ENCODE peak calls at places on chromosomes 4 and X, in six cellular contexts. O, T, M, C, R and F are unnamed samples.

GRCh38 chrX:84441143-84441542 is 61.1 kb downstream of the HDX start:
- DNase-seq in O (peak), T (no peak), M (no peak), C (no peak), R (no peak), F (no peak)

GRCh38 chrX:143437439-143437838 is 79.8 kb downstream of the SPANXN3 start:
- DNase-seq in O (no peak), T (peak), M (no peak), C (no peak), R (no peak), F (no peak)

GRCh38 chrX:22534643-22535042 is 261.9 kb downstream of the CBLL2 start:
- DNase-seq in O (peak), T (no peak), M (peak), C (no peak), R (no peak), F (no peak)

GRCh38 chr4:65665951-65666523 is 4.3 kb downstream of the EPHA5 start:
- DNase-seq in O (no peak), T (no peak), M (peak), C (no peak), R (no peak), F (no peak)

GRCh38 chr4:37388672-37389368 is 144.3 kb downstream of the NWD2 start:
- DNase-seq in O (no peak), T (no peak), M (no peak), C (no peak), R (no peak), F (no peak)

GRCh38 chr4:17468638-17469221 is 43.2 kb downstream of the QDPR start:
- DNase-seq in O (peak), T (peak), M (peak), C (peak), R (no peak), F (peak)

GRCh38 chrX:11499076-11500044 is 166.4 kb downstream of the ARHGAP6 start:
- DNase-seq in O (peak), T (peak), M (peak), C (no peak), R (no peak), F (no peak)

GRCh38 chr4:63620271-63620670 is 789.0 kb downstream of the TECRL start:
- DNase-seq in O (no peak), T (no peak), M (no peak), C (no peak), R (no peak), F (no peak)

GRCh38 chr4:7187691-7188090 is 4.6 kb upstream of the SORCS2 start:
- DNase-seq in O (no peak), T (no peak), M (no peak), C (no peak), R (no peak), F (no peak)

GRCh38 chr4:3122081-3122563 is 47.6 kb downstream of the HTT start:
- DNase-seq in O (peak), T (no peak), M (peak), C (no peak), R (no peak), F (no peak)

GRCh38 chrX:107445146-107445545 is 4.3 kb upstream of the FRMPD3 start:
- DNase-seq in O (no peak), T (no peak), M (no peak), C (no peak), R (no peak), F (no peak)

GRCh38 chrX:136170109-136170800 is 22.9 kb downstream of the FHL1 start:
- DNase-seq in O (peak), T (no peak), M (no peak), C (no peak), R (no peak), F (no peak)

GRCh38 chr4:107130157-107130556 is 94.0 kb upstream of the DKK2 start:
- DNase-seq in O (no peak), T (no peak), M (no peak), C (no peak), R (no peak), F (no peak)

GRCh38 chrX:45628041-45628440 is 427.4 kb upstream of the DIPK2B start:
- DNase-seq in O (peak), T (no peak), M (no peak), C (no peak), R (no peak), F (no peak)

GRCh38 chr4:182189107-182189878 is 53.9 kb upstream of the TENM3 start:
- DNase-seq in O (peak), T (no peak), M (peak), C (no peak), R (no peak), F (no peak)

GRCh38 chrX:115030635-115031034 is 13.2 kb upstream of the IL13RA2 start:
- DNase-seq in O (no peak), T (peak), M (no peak), C (no peak), R (no peak), F (no peak)

GRCh38 chr4:140315970-140316369 is 57.5 kb upstream of the SCOC start:
- DNase-seq in O (no peak), T (no peak), M (no peak), C (no peak), R (no peak), F (no peak)

GRCh38 chr4:23782778-23783455 is 106.9 kb downstream of the PPARGC1A start:
- DNase-seq in O (peak), T (no peak), M (no peak), C (no peak), R (no peak), F (no peak)

GRCh38 chrX:1717326-1717725 is 102.5 kb downstream of the ASMT start:
- DNase-seq in O (no peak), T (no peak), M (no peak), C (no peak), R (no peak), F (no peak)

GRCh38 chrX:125713633-125714032 is 394.0 kb downstream of the TEX13C start:
- DNase-seq in O (no peak), T (no peak), M (no peak), C (no peak), R (no peak), F (no peak)

GRCh38 chr4:40321671-40322131 is 13.4 kb upstream of the CHRNA9 start:
- DNase-seq in O (peak), T (no peak), M (no peak), C (no peak), R (no peak), F (no peak)

GRCh38 chr4:57110635-57111546 is 706 bp upstream of the IGFBP7 start:
- DNase-seq in O (peak), T (peak), M (peak), C (peak), R (peak), F (peak)

GRCh38 chrX:110139172-110139571 is 136.3 kb downstream of the TMEM164 start:
- DNase-seq in O (no peak), T (no peak), M (no peak), C (no peak), R (no peak), F (no peak)

GRCh38 chrX:110087485-110088356 is 84.8 kb downstream of the TMEM164 start:
- DNase-seq in O (peak), T (no peak), M (peak), C (no peak), R (no peak), F (no peak)

GRCh38 chrX:153055827-153056748 is at the start of gene PNMA3:
- DNase-seq in O (no peak), T (no peak), M (no peak), C (no peak), R (no peak), F (no peak)

GRCh38 chrX:114798902-114799301 is 215.0 kb downstream of the HTR2C start:
- DNase-seq in O (peak), T (no peak), M (no peak), C (no peak), R (no peak), F (no peak)

GRCh38 chr4:181690498-181690897 is 552.7 kb upstream of the TENM3 start:
- DNase-seq in O (no peak), T (no peak), M (no peak), C (no peak), R (no peak), F (no peak)

GRCh38 chr4:23966720-23967119 is 76.9 kb upstream of the PPARGC1A start:
- DNase-seq in O (peak), T (no peak), M (no peak), C (no peak), R (no peak), F (no peak)

GRCh38 chr4:77877167-77877566 is 14.5 kb downstream of the MRPL1 start:
- DNase-seq in O (no peak), T (no peak), M (no peak), C (no peak), R (no peak), F (no peak)

GRCh38 chr4:8591626-8592365 is 769 bp upstream of the CPZ start:
- DNase-seq in O (no peak), T (no peak), M (no peak), C (no peak), R (no peak), F (no peak)

GRCh38 chrX:15465896-15466651 is 27.1 kb downstream of the PIR start:
- DNase-seq in O (peak), T (peak), M (no peak), C (no peak), R (no peak), F (no peak)

GRCh38 chr4:106149911-106150310 is 166.1 kb downstream of the TBCK start:
- DNase-seq in O (no peak), T (no peak), M (no peak), C (no peak), R (no peak), F (no peak)

GRCh38 chrX:118254611-118255010 is 91.3 kb upstream of the WDR44 start:
- DNase-seq in O (peak), T (peak), M (peak), C (peak), R (peak), F (peak)

GRCh38 chrX:11472381-11472780 is 179.2 kb downstream of the AMELX start:
- DNase-seq in O (no peak), T (no peak), M (no peak), C (no peak), R (no peak), F (no peak)

GRCh38 chr4:74612837-74613236 is 167.9 kb downstream of the AREG start:
- DNase-seq in O (no peak), T (no peak), M (peak), C (no peak), R (no peak), F (no peak)

GRCh38 chrX:9312922-9313867 is 151.7 kb upstream of the TBL1X start:
- DNase-seq in O (no peak), T (peak), M (no peak), C (peak), R (peak), F (peak)

GRCh38 chrX:150253946-150254615 is 109.0 kb upstream of the MAMLD1 start:
- DNase-seq in O (no peak), T (no peak), M (no peak), C (no peak), R (no peak), F (no peak)

GRCh38 chr4:177485528-177485927 is 43.3 kb upstream of the AGA start:
- DNase-seq in O (peak), T (no peak), M (no peak), C (no peak), R (no peak), F (no peak)

GRCh38 chrX:18875256-18875878 is 108.5 kb downstream of the PHKA2 start:
- DNase-seq in O (no peak), T (no peak), M (no peak), C (no peak), R (no peak), F (no peak)

GRCh38 chrX:102835504-102836146 is 101.4 kb upstream of the RAB40AL start:
- DNase-seq in O (peak), T (peak), M (no peak), C (peak), R (peak), F (no peak)
- TF ChIP-seq CTCF in O (peak), T (peak), M (peak), C (peak), R (no peak), F (peak)

DNA sequence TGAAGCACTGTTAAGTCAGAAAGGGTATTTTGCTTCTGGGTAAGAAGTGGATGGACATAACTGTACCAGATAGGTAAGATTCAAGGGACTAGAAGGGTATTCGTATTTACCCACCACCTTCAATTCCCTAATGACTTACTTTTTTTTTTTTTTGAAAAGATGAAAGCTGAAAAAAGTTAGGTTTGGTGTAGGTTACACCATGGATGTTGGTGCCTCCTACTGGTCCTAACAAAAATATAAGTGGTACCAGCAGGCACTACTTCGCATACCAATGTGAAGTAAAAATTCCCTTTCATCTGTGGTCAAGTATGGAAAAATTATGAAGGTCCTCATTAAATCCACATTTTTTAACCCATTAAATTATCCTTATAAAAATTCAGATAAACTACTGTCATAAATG is 7.2 kb downstream of the ANKRD17 start:
- DNase-seq in O (no peak), T (no peak), M (no peak), C (peak), R (no peak), F (no peak)
- TF ChIP-seq CTCF in O (no peak), T (no peak), M (no peak), C (no peak), R (no peak), F (no peak)

GRCh38 chr4:153643406-153644016 is 40.6 kb upstream of the TLR2 start:
- DNase-seq in O (peak), T (peak), M (peak), C (peak), R (peak), F (peak)

GRCh38 chr4:153647975-153648374 is 36.1 kb upstream of the TLR2 start:
- DNase-seq in O (no peak), T (no peak), M (no peak), C (no peak), R (no peak), F (no peak)

GRCh38 chr4:153641532-153641931 is 42.5 kb upstream of the TLR2 start:
- DNase-seq in O (no peak), T (no peak), M (no peak), C (no peak), R (no peak), F (no peak)

GRCh38 chr4:153649572-153649991 is 34.5 kb upstream of the TLR2 start:
- DNase-seq in O (peak), T (peak), M (no peak), C (no peak), R (no peak), F (no peak)

DNA sequence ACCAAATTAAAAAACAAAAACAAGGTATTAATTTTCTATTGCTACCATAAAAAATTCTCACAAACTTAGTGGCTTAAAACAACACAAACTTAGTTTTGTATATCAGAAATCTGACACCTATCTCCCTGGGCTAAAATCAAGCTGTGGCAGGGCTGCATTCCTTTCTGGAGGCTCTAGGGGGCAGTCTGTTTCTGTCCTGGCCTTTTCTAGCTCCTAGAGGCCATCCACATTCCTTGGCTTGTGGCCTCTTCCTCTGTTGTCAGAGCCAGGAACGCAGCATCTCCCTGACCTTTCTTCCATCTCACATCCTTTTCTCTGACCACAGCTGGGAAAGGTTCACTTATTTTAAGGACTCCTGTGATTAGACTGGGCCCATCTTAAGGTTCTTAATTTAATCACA is 38.9 kb upstream of the TLR2 start:
- DNase-seq in O (no peak), T (no peak), M (no peak), C (no peak), R (no peak), F (no peak)
- TF ChIP-seq CTCF in O (peak), T (peak), M (peak), C (peak), R (no peak), F (peak)

GRCh38 chr4:87382116-87382515 is 8.9 kb downstream of the HSD17B11 start:
- DNase-seq in O (no peak), T (no peak), M (no peak), C (no peak), R (no peak), F (no peak)
- TF ChIP-seq CTCF in O (no peak), T (no peak), M (no peak), C (no peak), R (no peak), F (no peak)

DNA sequence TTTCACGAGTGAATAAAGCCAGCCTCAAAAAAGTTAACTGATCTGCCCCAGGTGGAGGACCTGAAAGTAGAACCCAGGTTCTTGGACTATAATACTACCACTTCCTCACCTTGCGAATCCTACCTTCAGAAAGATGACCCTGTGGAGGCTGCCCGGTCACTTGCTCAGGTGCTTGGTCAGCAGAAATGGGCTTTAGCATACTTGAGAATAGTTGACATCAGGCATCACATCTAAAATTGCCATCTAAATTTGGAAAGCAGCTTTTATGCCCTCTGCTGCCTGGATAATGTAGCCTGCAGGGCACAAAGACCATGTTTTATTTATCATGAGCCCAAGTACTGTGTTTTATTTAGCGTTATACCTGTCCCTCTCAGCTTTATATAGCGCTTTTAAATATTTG is 3.0 kb downstream of the BCLAF3 start:
- DNase-seq in O (no peak), T (no peak), M (no peak), C (no peak), R (no peak), F (no peak)
- TF ChIP-seq CTCF in O (no peak), T (no peak), M (no peak), C (no peak), R (no peak), F (no peak)

GRCh38 chrX:106401965-106402559 is 209.7 kb upstream of the RADX start:
- DNase-seq in O (no peak), T (no peak), M (no peak), C (no peak), R (no peak), F (no peak)

GRCh38 chrX:106404512-106404911 is 207.3 kb upstream of the RADX start:
- DNase-seq in O (no peak), T (no peak), M (no peak), C (no peak), R (no peak), F (no peak)
- TF ChIP-seq CTCF in O (no peak), T (no peak), M (peak), C (no peak), R (no peak), F (no peak)